ENCODE peak calls at places on chromosomes 7 and 10, in eight cellular contexts. H, M, Y, Z, B, N, G and O are unnamed samples.

GRCh38 chr7:150385240-150385830 is 6.2 kb downstream of the ZNF775 start:
- DNase-seq in H (no peak), M (no peak), Y (no peak), Z (no peak), B (no peak), N (no peak), G (no peak), O (no peak)

GRCh38 chr7:26580666-26581065 is 283.7 kb downstream of the SKAP2 start:
- DNase-seq in H (no peak), M (no peak), Y (no peak), Z (no peak), B (no peak), N (no peak), G (no peak), O (no peak)

GRCh38 chr7:113915991-113916390 is 2.8 kb downstream of the PPP1R3A start:
- DNase-seq in H (no peak), M (no peak), Y (no peak), Z (no peak), B (no peak), N (no peak), G (no peak), O (no peak)

GRCh38 chr10:129545257-129545656 is 78.2 kb downstream of the MGMT start:
- DNase-seq in H (no peak), M (no peak), Y (no peak), Z (no peak), B (no peak), N (no peak), G (no peak), O (no peak)

GRCh38 chr10:33434948-33435347 is 100.5 kb upstream of the NRP1 start:
- DNase-seq in H (no peak), M (no peak), Y (peak; percentile 31), Z (no peak), B (no peak), N (no peak), G (no peak), O (no peak)

GRCh38 chr7:66558660-66559465 is 69.8 kb upstream of the KCTD7 start:
- DNase-seq in H (no peak), M (no peak), Y (no peak), Z (no peak), B (no peak), N (no peak), G (no peak), O (peak; percentile 1)

GRCh38 chr7:141697211-141697871 is 4.6 kb downstream of the DENND11 start:
- DNase-seq in H (no peak), M (no peak), Y (no peak), Z (no peak), B (no peak), N (no peak), G (no peak), O (no peak)

GRCh38 chr10:78911533-78912340 is 157.0 kb upstream of the ZMIZ1 start:
- DNase-seq in H (no peak), M (no peak), Y (no peak), Z (peak; percentile 66), B (no peak), N (no peak), G (peak; percentile 45), O (no peak)

GRCh38 chr10:79168231-79168630 is 99.5 kb downstream of the ZMIZ1 start:
- DNase-seq in H (no peak), M (no peak), Y (no peak), Z (no peak), B (no peak), N (no peak), G (no peak), O (no peak)

GRCh38 chr10:43923328-43923727 is 274.6 kb upstream of the ZNF32 start:
- DNase-seq in H (no peak), M (no peak), Y (no peak), Z (no peak), B (no peak), N (no peak), G (no peak), O (no peak)

GRCh38 chr7:36287371-36288241 is 102.1 kb upstream of the ANLN start:
- DNase-seq in H (no peak), M (no peak), Y (no peak), Z (peak; percentile 84), B (peak; percentile 39), N (no peak), G (peak; percentile 39), O (no peak)

GRCh38 chr10:70927221-70927943 is 39.0 kb upstream of the PCBD1 start:
- DNase-seq in H (no peak), M (no peak), Y (no peak), Z (no peak), B (no peak), N (no peak), G (no peak), O (no peak)

GRCh38 chr7:1997537-1998076 is 235.1 kb downstream of the MAD1L1 start:
- DNase-seq in H (no peak), M (no peak), Y (no peak), Z (no peak), B (no peak), N (no peak), G (no peak), O (no peak)

GRCh38 chr10:100744136-100744979 is 1.0 kb upstream of the PAX2 start:
- DNase-seq in H (no peak), M (no peak), Y (no peak), Z (no peak), B (no peak), N (no peak), G (no peak), O (no peak)

GRCh38 chr10:12934777-12935176 is 66.7 kb downstream of the CCDC3 start:
- DNase-seq in H (no peak), M (no peak), Y (no peak), Z (no peak), B (no peak), N (no peak), G (no peak), O (no peak)

DNA sequence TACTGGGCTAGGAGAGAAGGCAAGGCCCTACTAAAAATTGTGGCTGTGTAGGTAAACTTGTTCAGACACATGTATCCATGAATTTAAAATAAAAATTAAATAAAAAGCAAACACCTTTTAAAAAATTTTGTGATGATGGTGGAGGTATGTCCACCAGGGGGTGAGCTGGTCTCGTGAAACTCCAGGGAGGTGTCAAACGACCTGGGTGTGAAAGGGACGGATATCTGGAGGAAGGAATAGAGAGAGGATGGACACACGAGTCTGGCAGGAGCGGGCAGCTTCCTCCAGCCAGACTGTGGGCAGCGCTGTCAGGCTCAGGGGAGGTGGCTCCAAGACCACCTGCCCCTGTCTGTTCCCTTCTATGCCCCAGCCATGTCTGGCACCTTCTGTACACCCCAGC is 34.8 kb upstream of the DMBT1 start:
- DNase-seq in H (no peak), M (peak; percentile 65), Y (no peak), Z (no peak), B (no peak), N (no peak), G (peak; percentile 40), O (peak; percentile 60)
- TF ChIP-seq CTCF in H (no peak), M (peak; percentile 9), Y (peak; percentile 31), Z (peak; percentile 10), B (no peak), N (no peak), G (peak; percentile 33), O (peak; percentile 71)

GRCh38 chr10:63430999-63431356 is 34.8 kb downstream of the JMJD1C start:
- DNase-seq in H (no peak), M (no peak), Y (no peak), Z (no peak), B (no peak), N (no peak), G (no peak), O (no peak)

GRCh38 chr10:63430091-63430998 is 35.4 kb downstream of the JMJD1C start:
- DNase-seq in H (no peak), M (no peak), Y (no peak), Z (no peak), B (no peak), N (no peak), G (no peak), O (no peak)

GRCh38 chr10:63434866-63435854 is 30.6 kb downstream of the JMJD1C start:
- DNase-seq in H (no peak), M (no peak), Y (no peak), Z (no peak), B (no peak), N (no peak), G (no peak), O (no peak)

GRCh38 chr10:63429280-63429679 is 36.5 kb downstream of the JMJD1C start:
- DNase-seq in H (no peak), M (no peak), Y (no peak), Z (no peak), B (no peak), N (no peak), G (no peak), O (no peak)

GRCh38 chr10:63431962-63432797 is 33.6 kb downstream of the JMJD1C start:
- DNase-seq in H (no peak), M (no peak), Y (no peak), Z (no peak), B (no peak), N (peak; percentile 23), G (no peak), O (no peak)
- H3K27ac ChIP-seq in H (no peak overlapping the region), M (no peak overlapping the region), Y (no peak overlapping the region), Z (peak overlapping the region; percentile 14), B (no peak overlapping the region), N (peak overlapping the region; percentile 38), G (peak overlapping the region; percentile 19), O (no peak overlapping the region)

GRCh38 chr10:14062528-14063260 is 268.0 kb downstream of the FRMD4A start:
- DNase-seq in H (no peak), M (no peak), Y (no peak), Z (no peak), B (no peak), N (no peak), G (peak; percentile 48), O (no peak)

GRCh38 chr10:14060320-14061070 is 270.2 kb downstream of the FRMD4A start:
- DNase-seq in H (no peak), M (no peak), Y (no peak), Z (no peak), B (no peak), N (no peak), G (peak; percentile 82), O (no peak)

GRCh38 chr10:14066106-14066505 is 264.6 kb downstream of the FRMD4A start:
- DNase-seq in H (no peak), M (no peak), Y (no peak), Z (no peak), B (no peak), N (no peak), G (no peak), O (no peak)

GRCh38 chr10:14068851-14069250 is 261.9 kb downstream of the FRMD4A start:
- DNase-seq in H (no peak), M (no peak), Y (no peak), Z (no peak), B (no peak), N (no peak), G (no peak), O (no peak)

GRCh38 chr10:14063531-14064317 is 267.0 kb downstream of the FRMD4A start:
- DNase-seq in H (no peak), M (no peak), Y (no peak), Z (no peak), B (no peak), N (no peak), G (peak; percentile 79), O (no peak)
- TF ChIP-seq POLR2AphosphoS5 in H (no peak), M (no peak), Y (no peak), Z (no peak), B (no peak), N (no peak), G (peak; percentile 84), O (no peak)

DNA sequence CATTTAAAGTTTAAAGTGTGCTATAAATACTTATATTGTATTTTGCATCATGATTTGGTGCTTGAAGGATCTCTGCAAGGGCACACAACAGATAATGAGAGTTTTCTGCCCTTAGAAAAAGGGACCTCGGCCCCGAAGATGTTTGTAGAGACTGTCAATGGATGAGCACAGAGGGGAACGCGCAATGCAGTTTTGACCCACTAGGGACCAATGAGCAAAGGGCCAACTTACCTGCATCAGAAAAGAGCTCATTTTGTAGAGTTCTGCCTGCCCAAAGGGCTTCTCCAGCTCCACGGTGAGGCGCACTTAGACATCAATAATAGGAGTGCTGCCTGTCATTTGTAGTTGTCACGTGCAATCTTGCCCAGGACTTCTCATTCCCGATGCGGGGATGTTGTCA is 91.1 kb downstream of the BUB3 start:
- DNase-seq in H (no peak), M (no peak), Y (no peak), Z (no peak), B (no peak), N (no peak), G (no peak), O (no peak)
- TF ChIP-seq CTCF in H (peak; percentile 17), M (no peak), Y (no peak), Z (no peak), B (no peak), N (peak; percentile 21), G (no peak), O (no peak)